ENCODE peak calls at places on chromosomes 6 and 20, in seven cellular contexts. U is cardiac muscle cell, P is neural progenitor cell, T is BE2C, A is heart right ventricle, W is fibroblast of pulmonary artery, C is dorsolateral prefrontal cortex. L is an unnamed sample.

GRCh38 chr6:36154286-36154685 is 24.0 kb downstream of the MAPK13 start:
- DNase-seq in U (no peak), P (no peak), T (no peak), A (no peak), W (no peak), C (no peak), L (no peak)

GRCh38 chr6:69861986-69862385 is 4.4 kb upstream of the COL19A1 start:
- DNase-seq in U (no peak), P (no peak), T (no peak), A (no peak), W (no peak), C (peak), L (peak)

GRCh38 chr6:56399672-56400263 is 152.4 kb upstream of the COL21A1 start:
- DNase-seq in U (no peak), P (no peak), T (no peak), A (no peak), W (no peak), C (no peak), L (no peak)

GRCh38 chr6:95521181-95521580 is 56.2 kb upstream of the MANEA start:
- DNase-seq in U (no peak), P (no peak), T (no peak), A (no peak), W (no peak), C (no peak), L (no peak)

GRCh38 chr6:52020961-52021570 is 66.3 kb downstream of the PKHD1 start:
- DNase-seq in U (peak), P (peak), T (no peak), A (no peak), W (peak), C (no peak), L (no peak)

GRCh38 chr6:28673800-28674671 is 148.4 kb downstream of the GPX5 start:
- DNase-seq in U (peak), P (peak), T (peak), A (no peak), W (peak), C (peak), L (peak)

GRCh38 chr6:155273438-155273837 is 9.6 kb downstream of the CLDN20 start:
- DNase-seq in U (peak), P (no peak), T (peak), A (no peak), W (peak), C (no peak), L (peak)

GRCh38 chr6:35478259-35478658 is 10.1 kb downstream of the RPL10A start:
- DNase-seq in U (no peak), P (no peak), T (no peak), A (no peak), W (no peak), C (no peak), L (no peak)

GRCh38 chr20:56627122-56628014 is 1.7 kb upstream of the TFAP2C start:
- DNase-seq in U (no peak), P (peak), T (no peak), A (no peak), W (no peak), C (no peak), L (peak)

GRCh38 chr20:32639284-32639683 is 34.5 kb downstream of the C20orf203 start:
- DNase-seq in U (no peak), P (no peak), T (no peak), A (no peak), W (no peak), C (no peak), L (no peak)

GRCh38 chr20:54051019-54051418 is 19.4 kb downstream of the BCAS1 start:
- DNase-seq in U (no peak), P (no peak), T (no peak), A (no peak), W (no peak), C (no peak), L (no peak)

GRCh38 chr6:32096394-32097258 is 12.5 kb downstream of the TNXB start:
- DNase-seq in U (no peak), P (no peak), T (peak), A (no peak), W (no peak), C (no peak), L (peak)

GRCh38 chr6:63713332-63713731 is 77.7 kb downstream of the PHF3 start:
- DNase-seq in U (no peak), P (no peak), T (no peak), A (no peak), W (no peak), C (no peak), L (no peak)

GRCh38 chr20:1122388-1123315 is 4.2 kb downstream of the PSMF1 start:
- DNase-seq in U (peak), P (no peak), T (no peak), A (peak), W (peak), C (no peak), L (no peak)

GRCh38 chr6:150622941-150623874 is 23.5 kb downstream of the PLEKHG1 start:
- DNase-seq in U (no peak), P (no peak), T (no peak), A (no peak), W (no peak), C (no peak), L (no peak)

GRCh38 chr6:139970591-139970991 is 596.1 kb upstream of the CITED2 start:
- DNase-seq in U (peak), P (no peak), T (no peak), A (no peak), W (peak), C (no peak), L (no peak)

GRCh38 chr20:9413001-9413400 is 101.4 kb upstream of the LAMP5 start:
- DNase-seq in U (no peak), P (no peak), T (no peak), A (no peak), W (no peak), C (no peak), L (no peak)

GRCh38 chr6:17276766-17277165 is 4.4 kb upstream of the RBM24 start:
- DNase-seq in U (no peak), P (no peak), T (no peak), A (no peak), W (no peak), C (no peak), L (no peak)

GRCh38 chr20:47661714-47662113 is 123.6 kb downstream of the SULF2 start:
- DNase-seq in U (no peak), P (no peak), T (no peak), A (no peak), W (no peak), C (no peak), L (peak)

GRCh38 chr20:25863536-25864325 is 167.1 kb upstream of the ZNF337 start:
- DNase-seq in U (peak), P (peak), T (no peak), A (no peak), W (peak), C (peak), L (peak)

GRCh38 chr6:170553686-170554085 is 483 bp upstream of the TBP start:
- DNase-seq in U (peak), P (no peak), T (no peak), A (no peak), W (peak), C (no peak), L (no peak)

DNA sequence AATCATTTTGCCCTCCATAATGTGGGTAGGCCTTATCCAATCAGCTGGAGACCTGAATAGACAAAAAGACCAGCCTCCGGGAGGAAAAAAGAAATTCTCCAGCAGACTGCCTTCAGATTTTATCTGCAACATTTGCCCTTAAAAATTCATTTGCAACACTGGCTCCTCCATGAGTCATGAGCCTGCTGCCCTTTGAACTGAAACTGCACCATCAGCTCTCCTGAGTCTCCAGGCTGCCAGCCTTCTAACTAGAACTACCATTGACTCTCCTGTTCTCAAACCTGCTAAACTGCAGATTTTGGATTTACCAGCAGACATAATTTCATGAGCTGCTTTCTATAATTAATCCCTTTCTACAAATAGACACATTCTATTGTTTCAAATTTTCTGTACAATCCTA is 223.9 kb upstream of the THEMIS start:
- DNase-seq in U (peak), P (no peak), T (peak), A (no peak), W (peak), C (no peak), L (no peak)
- H3K4me3 ChIP-seq in U (no peak), P (no peak), T (no peak), A (no peak), W (no peak), C (no peak), L (no peak)

GRCh38 chr6:110329348-110329728 is 28.8 kb downstream of the METTL24 start:
- DNase-seq in U (peak), P (no peak), T (no peak), A (no peak), W (no peak), C (no peak), L (no peak)
- H3K4me3 ChIP-seq in U (no peak), P (no peak), T (no peak), A (no peak), W (no peak), C (no peak), L (no peak)

DNA sequence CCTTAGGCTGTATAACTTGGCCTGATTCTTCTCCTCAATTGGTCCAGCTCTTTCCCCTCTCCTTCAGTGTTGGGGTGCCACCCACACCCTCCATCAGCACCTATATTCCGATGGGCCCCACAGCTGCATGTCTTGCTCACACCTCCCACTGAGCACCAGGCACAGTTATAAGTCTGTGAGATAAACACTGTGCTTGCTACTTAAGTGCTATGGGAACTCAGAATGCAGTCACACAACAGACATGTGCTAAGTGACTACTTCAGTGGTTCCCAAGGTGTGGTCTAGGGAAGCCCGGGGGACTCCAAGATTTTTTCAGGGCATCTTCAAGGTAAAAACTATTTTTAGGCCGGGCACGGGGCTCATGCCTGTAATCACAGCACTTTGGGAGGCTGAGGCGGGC is 7.3 kb downstream of the ZC3H12D start:
- DNase-seq in U (no peak), P (no peak), T (no peak), A (no peak), W (no peak), C (no peak), L (no peak)
- H3K4me3 ChIP-seq in U (no peak), P (no peak), T (no peak), A (no peak), W (no peak), C (no peak), L (no peak)

GRCh38 chr20:10478930-10479329 is 43.8 kb downstream of the SLX4IP start:
- DNase-seq in U (no peak), P (no peak), T (no peak), A (no peak), W (no peak), C (no peak), L (no peak)

GRCh38 chr20:10474606-10475184 is 39.6 kb downstream of the SLX4IP start:
- DNase-seq in U (peak), P (no peak), T (no peak), A (peak), W (no peak), C (no peak), L (peak)

GRCh38 chr20:10476319-10476724 is 41.2 kb downstream of the SLX4IP start:
- DNase-seq in U (no peak), P (no peak), T (no peak), A (no peak), W (peak), C (no peak), L (no peak)

GRCh38 chr20:10478205-10478604 is 43.1 kb downstream of the SLX4IP start:
- DNase-seq in U (no peak), P (no peak), T (no peak), A (no peak), W (no peak), C (no peak), L (no peak)

DNA sequence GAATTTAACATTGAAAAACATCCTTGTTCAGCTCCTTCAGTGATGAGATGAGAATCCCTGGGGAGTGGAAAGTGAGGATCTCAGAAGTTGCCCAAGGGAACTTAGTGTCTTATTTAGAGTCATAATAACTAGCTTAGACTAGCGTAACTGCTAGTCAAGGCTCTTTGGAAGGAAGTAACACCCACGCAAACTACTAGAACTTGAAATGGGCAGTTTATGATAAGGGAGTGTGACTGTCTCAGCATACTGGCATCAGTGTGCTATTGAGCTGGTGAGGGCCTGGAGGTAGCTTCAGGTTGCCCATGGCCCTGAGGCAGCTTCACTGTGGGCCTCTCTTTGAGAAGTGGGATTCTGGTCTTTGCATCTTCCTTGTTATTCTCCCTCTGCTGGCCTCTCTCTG is 40.1 kb downstream of the SLX4IP start:
- DNase-seq in U (no peak), P (no peak), T (no peak), A (no peak), W (no peak), C (no peak), L (no peak)
- H3K4me3 ChIP-seq in U (no peak), P (no peak), T (no peak), A (no peak), W (no peak), C (no peak), L (no peak)

GRCh38 chr20:59515013-59515905 is 89.1 kb upstream of the PHACTR3 start:
- DNase-seq in U (peak), P (peak), T (peak), A (peak), W (peak), C (peak), L (peak)
- H3K4me3 ChIP-seq in U (no peak), P (peak), T (no peak), A (no peak), W (no peak), C (no peak), L (peak)

DNA sequence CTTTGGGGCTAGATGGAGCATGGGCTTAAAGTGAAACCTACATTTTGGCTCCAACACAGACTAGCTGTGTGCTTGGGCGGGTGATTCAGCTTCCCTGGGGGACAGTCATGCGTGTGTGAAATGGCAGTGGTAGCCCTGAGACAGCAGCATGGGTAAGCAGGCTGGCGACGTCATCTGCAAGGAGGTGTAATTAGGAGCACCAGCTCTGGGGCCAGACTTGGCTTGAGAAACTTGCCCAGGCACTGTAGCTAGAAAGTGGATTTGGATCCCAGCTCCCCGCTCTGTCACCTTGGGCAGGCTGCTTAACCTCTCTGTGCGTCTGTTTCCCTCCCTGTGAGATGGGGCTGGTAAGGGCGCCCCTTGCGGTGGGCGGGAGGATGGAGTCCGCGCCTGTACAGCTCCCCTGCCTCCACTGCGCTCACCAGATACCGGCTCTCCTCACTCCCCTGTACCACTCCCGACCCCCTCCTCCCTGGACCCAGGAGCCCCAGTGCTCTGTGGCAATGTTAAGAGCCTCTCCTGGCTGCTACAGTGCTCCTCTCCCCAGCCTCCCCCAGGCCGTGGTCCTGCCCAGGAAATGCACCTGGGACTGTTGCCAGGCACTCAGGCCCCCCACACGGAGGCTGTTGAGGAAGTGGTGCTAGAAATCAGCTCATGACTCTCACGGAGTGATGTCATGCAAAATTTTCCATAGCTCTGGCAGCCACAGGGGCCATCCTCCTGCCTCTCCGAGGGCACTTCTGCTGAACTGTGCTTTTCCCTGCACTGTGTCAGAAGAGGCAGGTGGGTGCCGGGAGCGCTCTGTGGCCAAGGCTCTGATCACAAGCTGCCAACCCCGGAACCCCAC is 44.6 kb downstream of the SYNJ2 start:
- DNase-seq in U (peak), P (no peak), T (peak), A (peak), W (peak), C (no peak), L (peak)
- H3K4me3 ChIP-seq in U (no peak), P (no peak), T (peak), A (no peak), W (peak), C (no peak), L (no peak)

DNA sequence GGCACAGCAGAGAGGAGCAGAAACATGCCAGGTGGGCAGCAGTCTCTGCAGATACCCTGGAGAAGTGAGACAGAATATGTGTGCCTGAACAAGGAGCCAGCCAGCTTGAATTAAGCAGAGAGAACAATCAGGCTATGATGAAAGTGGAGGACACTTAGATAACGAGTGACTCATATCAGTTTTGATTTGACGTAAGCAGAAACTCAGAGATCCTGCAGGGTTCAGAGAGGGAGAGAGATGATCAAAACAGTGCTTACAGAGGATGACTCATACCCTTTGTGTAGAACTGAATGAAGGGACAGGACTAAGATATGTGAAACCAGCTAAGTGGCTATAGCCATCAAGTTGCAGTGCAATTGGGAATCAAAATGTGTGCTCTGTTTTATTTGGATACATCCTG is 300.7 kb downstream of the TENT5A start:
- DNase-seq in U (peak), P (no peak), T (peak), A (no peak), W (peak), C (no peak), L (peak)
- H3K4me3 ChIP-seq in U (no peak), P (no peak), T (no peak), A (no peak), W (no peak), C (no peak), L (no peak)